ENCODE peak calls at places on chromosomes 5 and 9, in ten cellular contexts. O, A, J, I, Z, V, N, M, K and W are unnamed samples.

GRCh38 chr5:59360130-59360555 is 533.4 kb downstream of the PDE4D start:
- DNase-seq in V (no peak), K (no peak), M (no peak), N (no peak), A (no peak), I (no peak), O (no peak), Z (no peak), J (no peak), W (no peak)

GRCh38 chr5:73867344-73868335 is 241.6 kb downstream of the ARHGEF28 start:
- DNase-seq in O (no peak), A (no peak), M (no peak), V (no peak), J (no peak), K (peak; percentile 48), N (no peak), Z (no peak), I (no peak), W (no peak)

GRCh38 chr5:96320797-96321196 is 112.3 kb downstream of the PCSK1 start:
- DNase-seq in J (no peak), N (no peak), M (no peak), K (no peak), A (no peak), I (no peak), O (no peak), Z (no peak), V (no peak), W (no peak)

GRCh38 chr9:100087218-100087617 is 11.6 kb downstream of the ERP44 start:
- DNase-seq in A (no peak), N (no peak), K (no peak), J (no peak), Z (no peak), V (no peak), M (no peak), I (no peak), O (no peak), W (no peak)

GRCh38 chr9:112541690-112542089 is 55.1 kb downstream of the KIAA1958 start:
- DNase-seq in O (no peak), J (no peak), N (no peak), V (no peak), K (no peak), A (peak; percentile 83), M (peak; percentile 24), Z (no peak), I (no peak), W (no peak)

GRCh38 chr9:80320916-80321315 is 749.2 kb downstream of the TLE4 start:
- DNase-seq in M (no peak), N (no peak), A (no peak), V (no peak), Z (no peak), O (no peak), J (no peak), I (no peak), K (no peak), W (no peak)

GRCh38 chr5:124178050-124178449 is 568.4 kb downstream of the ZNF608 start:
- DNase-seq in V (no peak), Z (no peak), J (no peak), N (no peak), I (no peak), A (no peak), M (no peak), K (no peak), O (no peak), W (no peak)

GRCh38 chr5:39502704-39503103 is 77.9 kb upstream of the DAB2 start:
- DNase-seq in O (no peak), N (no peak), I (no peak), Z (no peak), K (no peak), J (no peak), M (no peak), A (no peak), V (no peak), W (no peak)

GRCh38 chr9:134383148-134383547 is 56.9 kb downstream of the RXRA start:
- DNase-seq in A (no peak), M (no peak), J (no peak), V (no peak), K (no peak), Z (no peak), O (no peak), I (no peak), N (no peak), W (no peak)

GRCh38 chr9:134386951-134387831 is 60.9 kb downstream of the RXRA start:
- DNase-seq in I (no peak), N (peak; percentile 71), Z (no peak), M (no peak), O (no peak), J (peak; percentile 73), A (peak; percentile 80), V (no peak), K (no peak), W (no peak)

GRCh38 chr9:134385873-134386370 is 59.7 kb downstream of the RXRA start:
- DNase-seq in V (no peak), A (no peak), O (no peak), M (no peak), Z (no peak), K (no peak), I (no peak), J (no peak), N (no peak), W (no peak)

GRCh38 chr9:134382733-134383132 is 56.5 kb downstream of the RXRA start:
- DNase-seq in N (no peak), Z (no peak), O (no peak), K (no peak), M (no peak), I (no peak), V (peak; percentile 88), J (no peak), A (no peak), W (no peak)

DNA sequence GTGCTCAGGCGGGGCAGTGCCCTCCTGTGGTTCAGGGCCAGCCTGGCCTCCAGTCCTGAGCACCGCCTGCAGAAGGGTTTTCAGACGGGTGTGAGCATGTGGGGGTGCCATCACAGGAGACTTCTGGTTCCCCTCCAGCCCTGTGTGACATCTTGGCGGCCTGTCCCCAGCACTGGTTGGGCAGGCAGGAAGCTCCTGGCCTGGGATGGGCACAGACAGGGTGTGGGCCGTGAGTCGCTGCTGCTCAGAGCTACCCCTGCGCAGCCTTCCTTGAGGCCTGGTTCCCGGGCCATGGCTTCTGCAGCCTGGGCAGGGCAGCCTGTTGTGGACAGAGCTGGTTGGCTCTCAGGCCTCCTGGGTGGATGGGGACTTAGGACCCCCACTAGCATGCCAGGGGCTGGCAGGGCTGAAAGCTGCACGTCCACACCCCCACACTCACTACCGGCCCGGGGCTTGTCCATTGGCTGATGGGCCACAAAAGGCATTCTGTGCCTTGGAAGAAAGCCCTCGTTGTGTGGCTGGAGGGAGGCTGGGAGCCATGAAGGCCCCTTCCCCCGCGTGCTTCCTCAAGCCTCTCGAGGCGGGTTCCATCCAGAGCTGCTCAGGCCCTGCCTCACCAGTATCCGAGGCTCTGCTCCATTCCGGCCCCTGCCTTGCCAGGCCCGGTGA is 58.7 kb downstream of the RXRA start:
- DNase-seq in O (no peak), J (no peak), A (no peak), M (no peak), I (no peak), Z (no peak), K (no peak), N (no peak), V (no peak), W (no peak)
- H3K4me1 ChIP-seq in O (peaks cover 14% of the 10 kb centered on the region), J (peaks cover 95% of the 10 kb centered on the region), A (peaks cover 57% of the 10 kb centered on the region), M (peaks cover 50% of the 10 kb centered on the region), I (peaks cover 10% of the 10 kb centered on the region), Z (peaks cover 82% of the 10 kb centered on the region), K (peaks cover 82% of the 10 kb centered on the region), N (peaks cover 32% of the 10 kb centered on the region), V (peaks cover 42% of the 10 kb centered on the region), W (peaks cover 25% of the 10 kb centered on the region)

GRCh38 chr9:37507586-37508134 is 21.9 kb downstream of the POLR1E start:
- DNase-seq in J (no peak), A (no peak), N (no peak), Z (no peak), I (no peak), V (no peak), O (no peak), K (no peak), M (no peak), W (no peak)

GRCh38 chr9:37509536-37509935 is 23.8 kb downstream of the POLR1E start:
- DNase-seq in I (no peak), O (no peak), N (no peak), Z (no peak), M (no peak), V (no peak), K (no peak), A (no peak), J (no peak), W (no peak)

GRCh38 chr9:37511006-37511714 is 25.4 kb downstream of the POLR1E start:
- DNase-seq in I (peak; percentile 50), J (no peak), V (no peak), Z (no peak), M (no peak), N (no peak), K (no peak), A (no peak), O (no peak), W (no peak)

GRCh38 chr9:37508135-37508833 is 22.5 kb downstream of the POLR1E start:
- DNase-seq in O (no peak), I (no peak), M (no peak), J (no peak), A (no peak), K (peak; percentile 56), N (peak; percentile 2), V (no peak), Z (no peak), W (no peak)

GRCh38 chr9:37508834-37509206 is 23.1 kb downstream of the POLR1E start:
- DNase-seq in K (no peak), A (no peak), N (peak; percentile 11), Z (no peak), I (no peak), M (no peak), J (no peak), V (no peak), O (no peak), W (no peak)
- TF ChIP-seq CTCF in K (no peak), A (no peak), N (no peak), Z (peak; percentile 20), I (no peak), M (no peak), J (peak; percentile 26), V (no peak), O (no peak), W (no peak)

GRCh38 chr9:34994429-34995287 is 5.1 kb downstream of the DNAJB5 start:
- DNase-seq in J (no peak), V (peak; percentile 48), N (no peak), A (no peak), Z (peak; percentile 78), I (peak; percentile 59), M (peak; percentile 50), O (no peak), K (no peak), W (peak; percentile 27)

GRCh38 chr9:34990908-34991832 is 1.6 kb downstream of the DNAJB5 start:
- DNase-seq in J (no peak), V (no peak), M (peak; percentile 28), O (no peak), K (no peak), A (no peak), Z (no peak), I (no peak), N (peak; percentile 65), W (peak; percentile 44)

GRCh38 chr9:34993502-34994428 is 4.2 kb downstream of the DNAJB5 start:
- DNase-seq in O (no peak), Z (no peak), V (peak; percentile 35), I (peak; percentile 69), N (peak; percentile 94), A (peak; percentile 70), K (no peak), J (peak; percentile 90), M (peak; percentile 86), W (peak; percentile 34)

GRCh38 chr9:34991833-34992375 is 2.4 kb downstream of the DNAJB5 start:
- DNase-seq in K (no peak), I (peak; percentile 48), N (peak; percentile 88), O (no peak), M (peak; percentile 43), Z (no peak), J (no peak), A (peak; percentile 67), V (no peak), W (peak; percentile 62)

GRCh38 chr9:34992376-34992951 is 2.9 kb downstream of the DNAJB5 start:
- DNase-seq in Z (no peak), I (no peak), M (peak; percentile 77), V (no peak), J (peak; percentile 61), K (no peak), O (no peak), A (peak; percentile 87), N (peak; percentile 92), W (peak; percentile 84)
- H3K4me1 ChIP-seq in Z (peaks cover 47% of the 10 kb centered on the region), I (peaks cover 56% of the 10 kb centered on the region), M (peaks cover 31% of the 10 kb centered on the region), V (no peaks in the 10 kb centered on the region), J (peaks cover 55% of the 10 kb centered on the region), K (peaks cover 56% of the 10 kb centered on the region), O (peaks cover 45% of the 10 kb centered on the region), A (peaks cover 40% of the 10 kb centered on the region), N (peaks cover 8% of the 10 kb centered on the region), W (peaks cover 49% of the 10 kb centered on the region)

DNA sequence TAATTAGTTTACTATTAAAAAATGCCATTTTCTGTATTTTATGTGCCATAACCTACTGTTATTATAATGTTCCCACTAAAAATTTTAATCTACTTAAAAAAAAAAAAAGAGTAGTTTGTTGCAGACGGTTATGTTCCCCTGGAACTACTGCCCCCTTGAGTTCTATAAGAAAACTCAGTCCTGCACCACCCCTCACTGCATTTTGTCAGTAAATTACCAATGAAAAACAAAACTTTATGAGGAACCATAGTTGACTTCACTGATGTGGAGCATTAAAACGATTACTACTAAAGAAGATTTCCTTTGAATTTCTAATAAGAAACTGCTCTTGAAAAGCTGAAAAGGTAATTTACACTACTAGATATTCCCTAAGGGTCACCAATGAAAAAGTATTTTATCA is 288.7 kb downstream of the FBXL17 start:
- DNase-seq in Z (peak; percentile 18), A (no peak), J (no peak), N (no peak), V (no peak), K (no peak), O (no peak), I (peak; percentile 24), M (no peak), W (no peak)
- TF ChIP-seq CTCF in Z (peak; percentile 48), A (peak; percentile 10), J (peak; percentile 41), N (peak; percentile 43), V (no peak), K (peak; percentile 29), O (peak; percentile 57), I (peak; percentile 53), M (peak; percentile 9), W (peak; percentile 67)